ENCODE peak calls at places on chromosome 1, in four cellular contexts. H, V, A and X are unnamed samples.

GRCh38 chr1:107926436-107927080 is 38.4 kb downstream of the VAV3 start:
- DNase-seq in H (no peak), V (no peak), A (no peak), X (no peak)

GRCh38 chr1:204684551-204685235 is 845 bp downstream of the LRRN2 start:
- DNase-seq in H (no peak), V (peak; percentile 48), A (no peak), X (no peak)

GRCh38 chr1:220113136-220113695 is 19.3 kb downstream of the IARS2 start:
- DNase-seq in H (peak; percentile 20), V (peak; percentile 49), A (peak; percentile 30), X (peak; percentile 49)

GRCh38 chr1:170562644-170563338 is 30.8 kb downstream of the GORAB start:
- DNase-seq in H (peak; percentile 87), V (peak; percentile 37), A (peak; percentile 22), X (peak; percentile 40)

GRCh38 chr1:116453906-116454305 is 80.9 kb downstream of the ATP1A1 start:
- DNase-seq in H (no peak), V (no peak), A (no peak), X (no peak)

GRCh38 chr1:29311352-29312030 is 75.2 kb downstream of the PTPRU start:
- DNase-seq in H (no peak), V (no peak), A (no peak), X (no peak)

GRCh38 chr1:173758110-173758509 is 43.3 kb downstream of the KLHL20 start:
- DNase-seq in H (no peak), V (no peak), A (no peak), X (no peak)

GRCh38 chr1:3070654-3071506 is 1.9 kb downstream of the PRDM16 start:
- DNase-seq in H (no peak), V (no peak), A (no peak), X (no peak)

GRCh38 chr1:39453603-39454002 is 37.8 kb upstream of the BMP8A start:
- DNase-seq in H (peak; percentile 80), V (no peak), A (no peak), X (no peak)

GRCh38 chr1:54710841-54711240 is 4.8 kb upstream of the TTC4 start:
- DNase-seq in H (no peak), V (no peak), A (no peak), X (no peak)

GRCh38 chr1:7101187-7101586 is 315.9 kb downstream of the CAMTA1 start:
- DNase-seq in H (peak; percentile 52), V (no peak), A (no peak), X (no peak)

DNA sequence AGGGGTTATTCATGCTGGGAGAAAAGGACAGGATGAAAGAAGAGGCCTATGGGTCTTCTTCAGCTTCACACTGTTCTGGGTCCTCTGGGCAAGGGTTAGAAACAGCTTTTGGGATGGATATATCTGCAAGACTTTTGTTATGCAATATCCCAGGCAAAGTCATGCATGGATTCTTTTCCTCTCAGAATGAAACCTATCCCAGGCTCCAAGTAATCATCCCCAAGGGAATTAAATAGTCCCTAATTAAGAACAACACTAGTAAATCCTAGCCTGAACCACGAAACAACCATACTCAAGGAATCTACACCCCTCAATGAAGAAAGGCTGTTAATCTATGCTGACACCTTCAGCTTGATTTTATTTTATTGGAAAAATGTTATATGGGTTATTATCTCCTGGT is 338.7 kb downstream of the TBX15 start:
- DNase-seq in H (no peak), V (no peak), A (no peak), X (no peak)
- TF ChIP-seq MAZ in H (no peak), V (no peak), A (no peak), X (no peak)

DNA sequence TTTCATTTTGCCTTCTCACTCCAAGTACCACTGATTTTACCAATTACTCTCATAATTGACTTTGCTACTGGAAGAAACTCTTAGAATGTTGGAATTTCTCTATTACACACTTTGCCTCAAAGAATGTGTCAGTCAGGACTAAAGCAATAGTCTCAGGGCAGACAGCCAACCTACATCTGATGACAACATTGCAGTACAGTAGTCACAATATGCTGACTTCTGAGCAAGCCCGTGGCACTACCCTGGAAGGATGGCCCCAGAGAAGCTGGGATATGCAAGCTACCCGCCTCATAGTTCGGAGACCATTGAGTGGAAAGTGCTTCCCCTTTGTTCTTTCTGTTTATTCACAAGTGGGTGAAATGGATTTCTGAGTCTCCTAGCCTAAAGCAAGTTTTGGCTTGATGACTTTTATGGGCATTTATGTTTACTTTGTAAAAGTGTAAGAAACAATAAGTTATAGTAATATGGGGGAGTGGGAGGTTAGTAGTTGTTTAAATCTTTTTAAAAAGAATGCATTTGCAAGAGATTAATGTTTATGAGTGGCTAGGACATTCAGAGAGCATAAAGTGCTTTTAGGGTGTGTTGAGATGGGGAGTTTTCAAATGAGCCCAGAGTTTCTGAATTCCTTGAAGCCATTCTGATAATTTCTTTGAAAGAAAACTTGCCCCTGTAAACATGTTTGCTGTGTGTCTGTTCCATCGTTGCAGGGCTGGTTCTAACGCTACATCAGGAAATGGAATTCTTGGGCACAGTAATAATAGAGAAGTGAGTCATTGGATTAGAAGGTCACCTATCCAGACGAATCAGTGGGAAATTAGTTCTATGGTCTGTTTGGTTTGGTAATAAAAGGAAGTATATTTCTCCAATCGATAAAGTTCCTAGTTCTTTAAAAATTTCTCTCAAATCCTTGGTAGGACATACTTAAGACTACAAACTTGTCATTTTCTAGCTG is 63.8 kb downstream of the LMO4 start:
- DNase-seq in H (peak; percentile 68), V (peak; percentile 38), A (no peak), X (no peak)
- TF ChIP-seq MAZ in H (no peak), V (no peak), A (no peak), X (no peak)

GRCh38 chr1:96968582-96969378 is 247.2 kb downstream of the PTBP2 start:
- DNase-seq in H (peak; percentile 45), V (no peak), A (no peak), X (no peak)
- TF ChIP-seq MAZ in H (no peak), V (no peak), A (no peak), X (no peak)

GRCh38 chr1:56098956-56099355 is 480.4 kb downstream of the PLPP3 start:
- DNase-seq in H (peak; percentile 85), V (no peak), A (no peak), X (no peak)
- TF ChIP-seq MAZ in H (no peak), V (no peak), A (no peak), X (no peak)

GRCh38 chr1:16352842-16353535 is 709 bp upstream of the FBXO42 start:
- DNase-seq in H (no peak), V (no peak), A (no peak), X (no peak)

GRCh38 chr1:16351449-16351993 is 759 bp downstream of the FBXO42 start:
- DNase-seq in H (peak; percentile 34), V (no peak), A (no peak), X (peak; percentile 38)

GRCh38 chr1:16351994-16352841 is at the start of gene FBXO42:
- DNase-seq in H (peak; percentile 89), V (peak; percentile 87), A (peak; percentile 85), X (peak; percentile 96)

GRCh38 chr1:16349847-16350406 is 2.4 kb downstream of the FBXO42 start:
- DNase-seq in H (no peak), V (no peak), A (no peak), X (peak; percentile 4)

GRCh38 chr1:16348414-16349182 is 3.7 kb downstream of the FBXO42 start:
- DNase-seq in H (peak; percentile 85), V (peak; percentile 47), A (peak; percentile 20), X (peak; percentile 19)
- TF ChIP-seq MAZ in H (no peak), V (no peak), A (no peak), X (no peak)